ENCODE peak calls at places on chromosomes 12 and 14, in four cellular contexts. J is esophagus muscularis mucosa, A is suprapubic skin, I is A549. U is an unnamed sample.
A peak's percentile ranks its signal among the peaks of the same experiment; 100 is the strongest.

GRCh38 chr14:55328317-55328716 is 57.1 kb downstream of the FBXO34 start:
- DNase-seq in J (no peak), A (no peak), I (no peak), U (no peak)

GRCh38 chr12:53737951-53738833 is 10.9 kb upstream of the CALCOCO1 start:
- DNase-seq in J (no peak), A (no peak), I (no peak), U (no peak)

GRCh38 chr14:25953532-25954144 is 644.2 kb downstream of the NOVA1 start:
- DNase-seq in J (no peak), A (no peak), I (no peak), U (peak; percentile 36)

GRCh38 chr12:123336530-123336929 is 28.1 kb downstream of the SBNO1 start:
- DNase-seq in J (no peak), A (no peak), I (no peak), U (no peak)

GRCh38 chr12:124679533-124680371 is 112.3 kb upstream of the NCOR2 start:
- DNase-seq in J (no peak), A (no peak), I (no peak), U (peak; percentile 63)

GRCh38 chr14:22159968-22160367 is 429.1 kb downstream of the DAD1 start:
- DNase-seq in J (no peak), A (no peak), I (no peak), U (no peak)

GRCh38 chr12:10068634-10069033 is 30.2 kb downstream of the CLEC1A start:
- DNase-seq in J (no peak), A (no peak), I (no peak), U (no peak)

GRCh38 chr14:36227344-36227743 is 50.8 kb upstream of the PTCSC3 start:
- DNase-seq in J (no peak), A (no peak), I (no peak), U (no peak)

GRCh38 chr12:47758834-47759690 is at the start of gene RAPGEF3:
- DNase-seq in J (peak; percentile 96), A (peak; percentile 93), I (peak; percentile 92), U (peak; percentile 73)

GRCh38 chr12:75568387-75568786 is 57.0 kb upstream of the KRR1 start:
- DNase-seq in J (no peak), A (no peak), I (no peak), U (no peak)

GRCh38 chr12:90111646-90112565 is 403.3 kb upstream of the ATP2B1 start:
- DNase-seq in J (no peak), A (no peak), I (no peak), U (no peak)

GRCh38 chr14:102184678-102185040 is 45.0 kb downstream of the WDR20 start:
- DNase-seq in J (no peak), A (no peak), I (no peak), U (no peak)

GRCh38 chr12:85765443-85765842 is 70.8 kb downstream of the RASSF9 start:
- DNase-seq in J (no peak), A (no peak), I (peak; percentile 3), U (no peak)

GRCh38 chr12:55548756-55549155 is 646 bp upstream of the OR6C4 start:
- DNase-seq in J (no peak), A (no peak), I (no peak), U (no peak)

GRCh38 chr12:115075552-115076170 is 391.7 kb upstream of the TBX3 start:
- DNase-seq in J (peak; percentile 42), A (no peak), I (no peak), U (no peak)

GRCh38 chr12:104132351-104132956 is 5.6 kb downstream of the NFYB start:
- DNase-seq in J (no peak), A (no peak), I (no peak), U (no peak)

GRCh38 chr12:31118347-31118830 is 44.7 kb downstream of the DDX11 start:
- DNase-seq in J (no peak), A (peak; percentile 68), I (peak; percentile 57), U (no peak)

GRCh38 chr14:77549451-77549850 is 50.8 kb upstream of the ISM2 start:
- DNase-seq in J (no peak), A (no peak), I (no peak), U (no peak)

GRCh38 chr14:93044116-93044515 is 71.6 kb downstream of the ITPK1 start:
- DNase-seq in J (no peak), A (no peak), I (no peak), U (no peak)

GRCh38 chr12:62603061-62603810 is 136.6 kb downstream of the MON2 start:
- DNase-seq in J (peak; percentile 93), A (peak; percentile 89), I (peak; percentile 61), U (peak; percentile 64)
- TF ChIP-seq EP300 in J (no peak), A (no peak), I (no peak), U (peak; percentile 85)

DNA sequence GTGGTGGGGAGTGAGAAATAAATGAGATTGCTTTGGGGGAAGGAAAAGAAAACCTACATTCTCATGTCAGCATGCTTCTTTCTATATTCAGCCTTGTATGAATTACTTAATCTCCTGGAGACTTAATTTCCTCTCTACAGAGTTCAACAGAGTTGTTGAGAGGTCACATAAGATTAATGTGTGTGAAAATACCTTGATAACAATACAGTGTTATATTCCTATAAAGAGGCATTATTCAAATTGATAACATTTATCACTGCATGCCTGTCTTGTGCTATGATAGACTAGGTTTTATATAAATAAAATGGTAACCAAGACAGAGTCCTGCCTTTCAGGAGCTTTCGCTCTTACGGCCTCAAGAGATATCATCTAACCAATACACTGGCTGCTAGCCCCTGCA is 9.6 kb downstream of the FLRT2 start:
- DNase-seq in J (no peak), A (no peak), I (no peak), U (no peak)
- H3K27ac ChIP-seq in J (no peak overlapping the region), A (no peak overlapping the region), I (no peak overlapping the region), U (no peak overlapping the region)

GRCh38 chr14:73472182-73473114 is 14.1 kb upstream of the NUMB start:
- DNase-seq in J (no peak), A (no peak), I (peak; percentile 52), U (peak; percentile 36)
- TF ChIP-seq EP300 in J (no peak), A (no peak), I (no peak), U (no peak)

GRCh38 chr12:82964446-82964845 is 277.7 kb downstream of the TMTC2 start:
- DNase-seq in J (no peak), A (no peak), I (no peak), U (no peak)
- H3K27ac ChIP-seq in J (no peak overlapping the region), A (no peak overlapping the region), I (no peak overlapping the region), U (no peak overlapping the region)

DNA sequence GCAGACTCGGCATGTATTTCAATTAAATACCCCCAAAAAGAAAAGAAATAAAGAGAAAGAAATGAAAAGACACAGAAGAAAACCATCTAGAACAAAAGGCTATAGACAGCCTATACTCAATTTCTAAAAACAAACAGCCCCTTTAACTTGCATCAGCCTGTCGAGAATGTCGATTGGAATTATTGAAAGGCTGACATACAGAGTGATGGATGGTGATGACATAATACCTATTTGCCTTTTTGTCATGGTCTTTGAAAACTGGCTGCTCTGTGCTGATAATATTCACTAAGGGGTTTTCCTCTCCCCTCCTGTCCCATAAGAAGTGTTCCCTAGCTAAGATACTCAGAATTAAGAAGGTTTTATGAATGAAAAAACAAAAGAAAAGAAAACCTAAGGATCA is 393.7 kb downstream of the SOX5 start:
- DNase-seq in J (no peak), A (no peak), I (no peak), U (no peak)
- TF ChIP-seq EP300 in J (no peak), A (no peak), I (no peak), U (no peak)

GRCh38 chr12:107557026-107557425 is 128.6 kb upstream of the PWP1 start:
- DNase-seq in J (peak; percentile 19), A (no peak), I (no peak), U (no peak)
- H3K27ac ChIP-seq in J (no peak overlapping the region), A (no peak overlapping the region), I (no peak overlapping the region), U (no peak overlapping the region)

U was measured in tibial nerve.